ENCODE peak calls at places on chromosomes 1 and 21, in eight cellular contexts. One of them, this sample, is unnamed.
A peak's percentile ranks its signal among the peaks of the same experiment; 100 is the strongest.

GRCh38 chr1:214449371-214449770 is 102.0 kb downstream of the PTPN14 start:
- DNase-seq in mucosa of gallbladder: no peak
- DNase-seq in amygdala: no peak
- DNase-seq in heart right ventricle: no peak
- DNase-seq in Ammon's horn: no peak
- DNase-seq in heart left ventricle: no peak
- DNase-seq in T-cell: no peak
- DNase-seq in NCI-H2171: no peak
- DNase-seq in this sample: no peak

GRCh38 chr1:109263597-109264378 is 14.4 kb downstream of the CELSR2 start:
- DNase-seq in mucosa of gallbladder: peak; percentile 79
- DNase-seq in amygdala: peak; percentile 88
- DNase-seq in heart right ventricle: peak; percentile 73
- DNase-seq in Ammon's horn: peak; percentile 93
- DNase-seq in heart left ventricle: peak; percentile 84
- DNase-seq in T-cell: peak; percentile 65
- DNase-seq in NCI-H2171: no peak
- DNase-seq in this sample: peak; percentile 50

GRCh38 chr1:51329443-51330325 is 678 bp downstream of the TTC39A start:
- DNase-seq in mucosa of gallbladder: peak; percentile 83
- DNase-seq in amygdala: no peak
- DNase-seq in heart right ventricle: peak; percentile 60
- DNase-seq in Ammon's horn: no peak
- DNase-seq in heart left ventricle: peak; percentile 86
- DNase-seq in T-cell: no peak
- DNase-seq in NCI-H2171: no peak
- DNase-seq in this sample: peak; percentile 88

GRCh38 chr1:162151900-162152829 is 82.7 kb downstream of the NOS1AP start:
- DNase-seq in mucosa of gallbladder: peak; percentile 68
- DNase-seq in amygdala: no peak
- DNase-seq in heart right ventricle: no peak
- DNase-seq in Ammon's horn: no peak
- DNase-seq in heart left ventricle: no peak
- DNase-seq in T-cell: no peak
- DNase-seq in NCI-H2171: peak; percentile 40
- DNase-seq in this sample: no peak

GRCh38 chr1:181094813-181095212 is 6.3 kb downstream of the IER5 start:
- DNase-seq in mucosa of gallbladder: peak; percentile 60
- DNase-seq in amygdala: no peak
- DNase-seq in heart right ventricle: peak; percentile 75
- DNase-seq in Ammon's horn: no peak
- DNase-seq in heart left ventricle: peak; percentile 71
- DNase-seq in T-cell: no peak
- DNase-seq in NCI-H2171: no peak
- DNase-seq in this sample: no peak

GRCh38 chr1:9784508-9785133 is 39.1 kb downstream of the CLSTN1 start:
- DNase-seq in mucosa of gallbladder: peak; percentile 64
- DNase-seq in amygdala: no peak
- DNase-seq in heart right ventricle: peak; percentile 33
- DNase-seq in Ammon's horn: peak; percentile 53
- DNase-seq in heart left ventricle: no peak
- DNase-seq in T-cell: peak; percentile 65
- DNase-seq in NCI-H2171: no peak
- DNase-seq in this sample: peak; percentile 66

GRCh38 chr1:204401747-204402146 is 9.9 kb downstream of the PPP1R15B start:
- DNase-seq in mucosa of gallbladder: no peak
- DNase-seq in amygdala: no peak
- DNase-seq in heart right ventricle: no peak
- DNase-seq in Ammon's horn: no peak
- DNase-seq in heart left ventricle: no peak
- DNase-seq in T-cell: no peak
- DNase-seq in NCI-H2171: no peak
- DNase-seq in this sample: no peak

GRCh38 chr21:26067836-26068401 is 102.7 kb downstream of the APP start:
- DNase-seq in mucosa of gallbladder: no peak
- DNase-seq in amygdala: no peak
- DNase-seq in heart right ventricle: no peak
- DNase-seq in Ammon's horn: no peak
- DNase-seq in heart left ventricle: no peak
- DNase-seq in T-cell: no peak
- DNase-seq in NCI-H2171: no peak
- DNase-seq in this sample: no peak

GRCh38 chr21:44467859-44468195 is 12.5 kb downstream of the LRRC3 start:
- DNase-seq in mucosa of gallbladder: no peak
- DNase-seq in amygdala: no peak
- DNase-seq in heart right ventricle: no peak
- DNase-seq in Ammon's horn: no peak
- DNase-seq in heart left ventricle: no peak
- DNase-seq in T-cell: no peak
- DNase-seq in NCI-H2171: no peak
- DNase-seq in this sample: no peak

GRCh38 chr1:188371295-188371806 is 1542.6 kb downstream of the PLA2G4A start:
- DNase-seq in mucosa of gallbladder: no peak
- DNase-seq in amygdala: no peak
- DNase-seq in heart right ventricle: no peak
- DNase-seq in Ammon's horn: no peak
- DNase-seq in heart left ventricle: no peak
- DNase-seq in T-cell: no peak
- DNase-seq in NCI-H2171: no peak
- DNase-seq in this sample: no peak

GRCh38 chr1:182615468-182616129 is 11.4 kb upstream of the RGS16 start:
- DNase-seq in mucosa of gallbladder: no peak
- DNase-seq in amygdala: no peak
- DNase-seq in heart right ventricle: peak; percentile 51
- DNase-seq in Ammon's horn: peak; percentile 80
- DNase-seq in heart left ventricle: peak; percentile 70
- DNase-seq in T-cell: no peak
- DNase-seq in NCI-H2171: peak; percentile 18
- DNase-seq in this sample: peak; percentile 42

GRCh38 chr1:47223921-47224675 is 7.9 kb downstream of the TAL1 start:
- DNase-seq in mucosa of gallbladder: no peak
- DNase-seq in amygdala: no peak
- DNase-seq in heart right ventricle: no peak
- DNase-seq in Ammon's horn: no peak
- DNase-seq in heart left ventricle: no peak
- DNase-seq in T-cell: no peak
- DNase-seq in NCI-H2171: no peak
- DNase-seq in this sample: no peak

GRCh38 chr1:245549981-245550701 is 395.4 kb downstream of the KIF26B start:
- DNase-seq in mucosa of gallbladder: no peak
- DNase-seq in amygdala: no peak
- DNase-seq in heart right ventricle: no peak
- DNase-seq in Ammon's horn: no peak
- DNase-seq in heart left ventricle: no peak
- DNase-seq in T-cell: no peak
- DNase-seq in NCI-H2171: no peak
- DNase-seq in this sample: no peak

GRCh38 chr1:22600071-22600816 is 36.2 kb upstream of the C1QA start:
- DNase-seq in mucosa of gallbladder: no peak
- DNase-seq in amygdala: no peak
- DNase-seq in heart right ventricle: no peak
- DNase-seq in Ammon's horn: no peak
- DNase-seq in heart left ventricle: no peak
- DNase-seq in T-cell: no peak
- DNase-seq in NCI-H2171: no peak
- DNase-seq in this sample: no peak

GRCh38 chr1:27689423-27690173 is 17.6 kb upstream of the IFI6 start:
- DNase-seq in mucosa of gallbladder: no peak
- DNase-seq in amygdala: no peak
- DNase-seq in heart right ventricle: no peak
- DNase-seq in Ammon's horn: no peak
- DNase-seq in heart left ventricle: no peak
- DNase-seq in T-cell: no peak
- DNase-seq in NCI-H2171: no peak
- DNase-seq in this sample: no peak

GRCh38 chr1:200992382-200993101 is 31.0 kb downstream of the KIF21B start:
- DNase-seq in mucosa of gallbladder: no peak
- DNase-seq in amygdala: no peak
- DNase-seq in heart right ventricle: no peak
- DNase-seq in Ammon's horn: no peak
- DNase-seq in heart left ventricle: no peak
- DNase-seq in T-cell: no peak
- DNase-seq in NCI-H2171: no peak
- DNase-seq in this sample: peak; percentile 41

This sample was measured in COR-L47.